ENCODE peak calls at places on chromosomes 7 and 10, in ten cellular contexts. X is fibroblast of the aortic adventitia; U is frontal cortex; S is activated CD4-positive, alpha-beta T cell treated with anti-CD3 and anti-CD28 coated beads, Interleukin-2, amount 50 U/mL, for 1 hour; G is cardiac muscle cell; F is stomach; A is AG20443; K is activated T-cell treated with anti-CD3 and anti-CD28 coated beads, Interleukin-2, amount 50 U/mL, for 4 hours; H is adrenal gland; O is iPS DF 19.7. D is an unnamed sample.

GRCh38 chr7:132930881-132931280 is 151.0 kb downstream of the CHCHD3 start:
- DNase-seq in O (peak), H (no peak), A (no peak), F (no peak), K (no peak), S (no peak), U (peak), G (peak), X (no peak), D (no peak)

GRCh38 chr7:116316838-116317612 is 106.7 kb downstream of the TES start:
- DNase-seq in S (no peak), A (peak), F (peak), K (no peak), H (peak), X (peak), U (peak), G (no peak), O (no peak), D (no peak)

GRCh38 chr7:28904539-28905143 is 53.5 kb downstream of the TRIL start:
- DNase-seq in S (no peak), X (peak), F (no peak), H (no peak), G (no peak), U (no peak), O (no peak), A (peak), K (no peak), D (no peak)

GRCh38 chr7:142012825-142013506 is 17.3 kb downstream of the MGAM start:
- DNase-seq in F (no peak), G (no peak), U (no peak), H (no peak), X (peak), O (peak), S (no peak), A (no peak), K (no peak), D (no peak)

GRCh38 chr7:142481548-142481947 is 223.7 kb upstream of the PRSS58 start:
- DNase-seq in A (peak), H (no peak), F (no peak), S (no peak), G (no peak), O (no peak), X (peak), K (no peak), U (no peak), D (no peak)

GRCh38 chr7:22921386-22922086 is 92.4 kb downstream of the HYCC1 start:
- DNase-seq in G (no peak), A (no peak), O (no peak), S (no peak), F (no peak), K (no peak), H (no peak), U (no peak), X (no peak), D (no peak)

GRCh38 chr7:151215396-151215795 is 5.1 kb upstream of the H2BK1 start:
- DNase-seq in K (no peak), A (no peak), X (no peak), U (no peak), H (no peak), F (no peak), O (no peak), G (no peak), S (no peak), D (no peak)

GRCh38 chr7:129845178-129845971 is 107.4 kb downstream of the UBE2H start:
- DNase-seq in F (no peak), O (no peak), A (peak), G (no peak), X (peak), U (no peak), H (no peak), S (no peak), K (no peak), D (no peak)

GRCh38 chr7:99381664-99382075 is 7.1 kb downstream of the ARPC1B start:
- DNase-seq in A (no peak), K (no peak), X (no peak), G (no peak), H (peak), U (no peak), S (no peak), O (no peak), F (no peak), D (no peak)

GRCh38 chr10:91410638-91411367 is 659 bp downstream of the HECTD2 start:
- DNase-seq in S (peak), A (peak), K (peak), X (peak), F (no peak), H (peak), O (no peak), U (peak), G (no peak), D (no peak)

GRCh38 chr7:13240349-13240748 is 552.9 kb downstream of the ARL4A start:
- DNase-seq in O (peak), X (peak), F (no peak), H (no peak), S (no peak), A (peak), U (no peak), K (no peak), G (no peak), D (no peak)

GRCh38 chr10:3372284-3372683 is 199.7 kb upstream of the PITRM1 start:
- DNase-seq in U (no peak), S (no peak), G (no peak), K (no peak), X (peak), H (peak), O (no peak), F (no peak), A (peak), D (no peak)

GRCh38 chr10:15427836-15428414 is 56.8 kb upstream of the FAM171A1 start:
- DNase-seq in K (no peak), H (no peak), U (peak), F (no peak), A (peak), G (peak), X (peak), S (no peak), O (no peak), D (no peak)

GRCh38 chr10:13525683-13526082 is 3.1 kb downstream of the BEND7 start:
- DNase-seq in H (no peak), O (no peak), A (no peak), F (no peak), K (no peak), G (no peak), X (no peak), S (no peak), U (no peak), D (no peak)

GRCh38 chr7:31418928-31419327 is 78.4 kb upstream of the NEUROD6 start:
- DNase-seq in F (no peak), G (no peak), X (no peak), H (no peak), U (no peak), A (no peak), K (no peak), O (no peak), S (no peak), D (no peak)

GRCh38 chr10:119776536-119776935 is 50.7 kb downstream of the INPP5F start:
- DNase-seq in O (no peak), X (no peak), G (no peak), F (no peak), S (no peak), U (no peak), A (no peak), K (no peak), H (no peak), D (no peak)

D was measured in memory B cell.